ENCODE peak calls at places on chromosome 14, in seven cellular contexts. One of them, this sample, is unnamed.

GRCh38 chr14:69043598-69044267 is 64.6 kb upstream of the ACTN1 start:
- DNase-seq in GM23248: peak; percentile 85
- DNase-seq in endothelial cell of umbilical vein: peak; percentile 56
- DNase-seq in HepG2: no peak
- DNase-seq in GM12878: no peak
- DNase-seq in fibroblast of lung: peak; percentile 90
- DNase-seq in GM23338: no peak
- DNase-seq in this sample: no peak

GRCh38 chr14:23057757-23058653 is 685 bp upstream of the CDH24 start:
- DNase-seq in GM23248: peak; percentile 89
- DNase-seq in endothelial cell of umbilical vein: peak; percentile 87
- DNase-seq in HepG2: peak; percentile 92
- DNase-seq in GM12878: peak; percentile 40
- DNase-seq in fibroblast of lung: peak; percentile 73
- DNase-seq in GM23338: peak; percentile 96
- DNase-seq in this sample: peak; percentile 95

GRCh38 chr14:69708586-69709169 is 58.3 kb upstream of the SRSF5 start:
- DNase-seq in GM23248: peak; percentile 23
- DNase-seq in endothelial cell of umbilical vein: no peak
- DNase-seq in HepG2: peak; percentile 41
- DNase-seq in GM12878: no peak
- DNase-seq in fibroblast of lung: no peak
- DNase-seq in GM23338: peak; percentile 74
- DNase-seq in this sample: peak; percentile 83

GRCh38 chr14:71776463-71777359 is 155.5 kb upstream of the RGS6 start:
- DNase-seq in GM23248: peak; percentile 13
- DNase-seq in endothelial cell of umbilical vein: peak; percentile 64
- DNase-seq in HepG2: no peak
- DNase-seq in GM12878: peak; percentile 25
- DNase-seq in fibroblast of lung: peak; percentile 68
- DNase-seq in GM23338: peak; percentile 18
- DNase-seq in this sample: peak; percentile 24

GRCh38 chr14:101927859-101928258 is 36.5 kb upstream of the DYNC1H1 start:
- DNase-seq in GM23248: peak; percentile 99
- DNase-seq in endothelial cell of umbilical vein: no peak
- DNase-seq in HepG2: no peak
- DNase-seq in GM12878: no peak
- DNase-seq in fibroblast of lung: peak; percentile 92
- DNase-seq in GM23338: no peak
- DNase-seq in this sample: no peak

GRCh38 chr14:38255673-38256357 is at the start of gene CLEC14A:
- DNase-seq in GM23248: peak; percentile 23
- DNase-seq in endothelial cell of umbilical vein: no peak
- DNase-seq in HepG2: no peak
- DNase-seq in GM12878: no peak
- DNase-seq in fibroblast of lung: peak; percentile 35
- DNase-seq in GM23338: peak; percentile 70
- DNase-seq in this sample: peak; percentile 64

GRCh38 chr14:89507521-89507920 is 90.5 kb upstream of the FOXN3 start:
- DNase-seq in GM23248: peak; percentile 78
- DNase-seq in endothelial cell of umbilical vein: peak; percentile 76
- DNase-seq in HepG2: peak; percentile 32
- DNase-seq in GM12878: peak; percentile 52
- DNase-seq in fibroblast of lung: peak; percentile 93
- DNase-seq in GM23338: no peak
- DNase-seq in this sample: no peak

GRCh38 chr14:68285421-68286179 is 466.0 kb downstream of the RAD51B start:
- DNase-seq in GM23248: peak; percentile 23
- DNase-seq in endothelial cell of umbilical vein: no peak
- DNase-seq in HepG2: no peak
- DNase-seq in GM12878: peak; percentile 91
- DNase-seq in fibroblast of lung: peak; percentile 14
- DNase-seq in GM23338: no peak
- DNase-seq in this sample: no peak

GRCh38 chr14:93009471-93010117 is 86.6 kb downstream of the CHGA start:
- DNase-seq in GM23248: peak; percentile 80
- DNase-seq in endothelial cell of umbilical vein: no peak
- DNase-seq in HepG2: no peak
- DNase-seq in GM12878: no peak
- DNase-seq in fibroblast of lung: no peak
- DNase-seq in GM23338: no peak
- DNase-seq in this sample: no peak

GRCh38 chr14:25042362-25043299 is 7.3 kb downstream of the STXBP6 start:
- DNase-seq in GM23248: peak; percentile 72
- DNase-seq in endothelial cell of umbilical vein: peak; percentile 8
- DNase-seq in HepG2: peak; percentile 75
- DNase-seq in GM12878: no peak
- DNase-seq in fibroblast of lung: peak; percentile 56
- DNase-seq in GM23338: peak; percentile 80
- DNase-seq in this sample: peak; percentile 67

GRCh38 chr14:37167151-37168047 is 5.0 kb downstream of the SLC25A21 start:
- DNase-seq in GM23248: no peak
- DNase-seq in endothelial cell of umbilical vein: no peak
- DNase-seq in HepG2: no peak
- DNase-seq in GM12878: no peak
- DNase-seq in fibroblast of lung: no peak
- DNase-seq in GM23338: peak; percentile 91
- DNase-seq in this sample: peak; percentile 33

GRCh38 chr14:28773917-28774691 is 7.5 kb downstream of the FOXG1 start:
- DNase-seq in GM23248: peak; percentile 73
- DNase-seq in endothelial cell of umbilical vein: no peak
- DNase-seq in HepG2: no peak
- DNase-seq in GM12878: no peak
- DNase-seq in fibroblast of lung: peak; percentile 57
- DNase-seq in GM23338: peak; percentile 94
- DNase-seq in this sample: peak; percentile 92

GRCh38 chr14:38623661-38624060 is 367.8 kb upstream of the CLEC14A start:
- DNase-seq in GM23248: peak; percentile 67
- DNase-seq in endothelial cell of umbilical vein: no peak
- DNase-seq in HepG2: no peak
- DNase-seq in GM12878: no peak
- DNase-seq in fibroblast of lung: peak; percentile 15
- DNase-seq in GM23338: no peak
- DNase-seq in this sample: no peak

GRCh38 chr14:39469094-39469710 is 37.0 kb upstream of the FBXO33 start:
- DNase-seq in GM23248: no peak
- DNase-seq in endothelial cell of umbilical vein: peak; percentile 11
- DNase-seq in HepG2: peak; percentile 74
- DNase-seq in GM12878: no peak
- DNase-seq in fibroblast of lung: no peak
- DNase-seq in GM23338: peak; percentile 73
- DNase-seq in this sample: peak; percentile 28

GRCh38 chr14:28254768-28255167 is 511.8 kb upstream of the FOXG1 start:
- DNase-seq in GM23248: no peak
- DNase-seq in endothelial cell of umbilical vein: no peak
- DNase-seq in HepG2: no peak
- DNase-seq in GM12878: no peak
- DNase-seq in fibroblast of lung: no peak
- DNase-seq in GM23338: no peak
- DNase-seq in this sample: no peak

GRCh38 chr14:74548881-74549280 is 55.3 kb downstream of the ISCA2 start:
- DNase-seq in GM23248: peak; percentile 82
- DNase-seq in endothelial cell of umbilical vein: no peak
- DNase-seq in HepG2: no peak
- DNase-seq in GM12878: no peak
- DNase-seq in fibroblast of lung: no peak
- DNase-seq in GM23338: no peak
- DNase-seq in this sample: no peak

GRCh38 chr14:69693823-69694729 is 72.9 kb upstream of the SRSF5 start:
- DNase-seq in GM23248: peak; percentile 47
- DNase-seq in endothelial cell of umbilical vein: no peak
- DNase-seq in HepG2: peak; percentile 86
- DNase-seq in GM12878: no peak
- DNase-seq in fibroblast of lung: no peak
- DNase-seq in GM23338: no peak
- DNase-seq in this sample: no peak

GRCh38 chr14:69519253-69519661 is 34.7 kb downstream of the PLEKHD1 start:
- DNase-seq in GM23248: no peak
- DNase-seq in endothelial cell of umbilical vein: no peak
- DNase-seq in HepG2: no peak
- DNase-seq in GM12878: no peak
- DNase-seq in fibroblast of lung: no peak
- DNase-seq in GM23338: no peak
- DNase-seq in this sample: no peak

DNA sequence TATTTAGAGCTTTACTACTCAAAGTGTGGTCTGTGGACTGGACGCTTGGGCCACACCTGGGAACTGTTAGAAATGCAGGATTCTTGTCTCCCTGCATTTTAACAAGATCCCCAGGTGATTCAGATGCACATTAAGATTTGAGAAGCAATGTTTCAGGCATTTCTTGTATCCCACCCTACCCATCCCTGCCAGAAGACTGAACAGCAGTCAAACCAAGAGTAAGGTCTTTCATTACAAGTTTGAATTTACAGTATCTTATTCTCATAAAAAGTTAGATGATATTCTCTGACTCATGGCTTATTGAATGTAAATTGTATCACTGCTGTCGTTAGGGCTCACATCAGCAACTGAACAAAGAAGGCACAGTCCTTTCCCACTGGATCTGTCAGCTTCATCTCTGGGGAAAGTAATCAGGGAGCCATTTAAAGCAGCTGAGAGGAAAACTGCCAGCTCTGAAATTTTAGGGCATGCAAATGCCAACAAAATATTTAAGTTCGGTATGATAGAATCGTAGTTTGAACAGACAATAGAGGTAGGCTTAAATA is 141.1 kb downstream of the AKAP6 start:
- DNase-seq in GM23248: peak; percentile 18
- DNase-seq in endothelial cell of umbilical vein: no peak
- DNase-seq in HepG2: no peak
- DNase-seq in GM12878: no peak
- DNase-seq in fibroblast of lung: no peak
- DNase-seq in GM23338: no peak
- DNase-seq in this sample: no peak
- H3K4me2 ChIP-seq in GM23248: peak overlapping the region; percentile 70
- H3K4me2 ChIP-seq in endothelial cell of umbilical vein: no peak overlapping the region
- H3K4me2 ChIP-seq in HepG2: no peak overlapping the region
- H3K4me2 ChIP-seq in GM12878: no peak overlapping the region
- H3K4me2 ChIP-seq in fibroblast of lung: no peak overlapping the region
- H3K4me2 ChIP-seq in GM23338: no peak overlapping the region
- H3K4me2 ChIP-seq in this sample: no peak overlapping the region

DNA sequence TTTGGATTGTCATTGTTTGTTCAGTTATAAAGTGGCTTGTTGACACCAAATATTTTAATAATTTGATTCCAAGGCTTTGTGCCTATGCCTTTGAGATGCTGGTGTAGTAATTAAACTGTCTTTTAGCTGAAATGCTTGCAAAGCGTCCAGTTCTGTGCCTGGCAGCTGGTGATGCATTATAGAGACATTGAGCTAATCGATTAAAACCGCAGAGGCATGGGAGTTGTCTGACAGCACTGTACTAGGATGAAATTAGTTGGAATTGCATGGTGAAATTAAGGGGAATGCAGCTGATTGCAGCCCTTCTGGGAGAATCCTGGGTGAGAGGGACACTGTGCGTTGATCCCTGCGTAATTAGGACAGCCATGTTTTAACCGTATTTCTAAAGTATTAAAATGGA is 343.5 kb downstream of the NPAS3 start:
- DNase-seq in GM23248: peak; percentile 30
- DNase-seq in endothelial cell of umbilical vein: no peak
- DNase-seq in HepG2: no peak
- DNase-seq in GM12878: no peak
- DNase-seq in fibroblast of lung: peak; percentile 41
- DNase-seq in GM23338: no peak
- DNase-seq in this sample: no peak
- TF ChIP-seq EZH2 in GM23248: no peak
- TF ChIP-seq EZH2 in endothelial cell of umbilical vein: no peak
- TF ChIP-seq EZH2 in HepG2: no peak
- TF ChIP-seq EZH2 in GM12878: no peak
- TF ChIP-seq EZH2 in fibroblast of lung: no peak
- TF ChIP-seq EZH2 in GM23338: no peak
- TF ChIP-seq EZH2 in this sample: no peak

GRCh38 chr14:106509795-106510194 is 983.4 kb downstream of the TMEM121 start:
- DNase-seq in GM23248: no peak
- DNase-seq in endothelial cell of umbilical vein: no peak
- DNase-seq in HepG2: no peak
- DNase-seq in GM12878: no peak
- DNase-seq in fibroblast of lung: no peak
- DNase-seq in GM23338: no peak
- DNase-seq in this sample: no peak

GRCh38 chr14:106506901-106507305 is 980.5 kb downstream of the TMEM121 start:
- DNase-seq in GM23248: no peak
- DNase-seq in endothelial cell of umbilical vein: no peak
- DNase-seq in HepG2: no peak
- DNase-seq in GM12878: no peak
- DNase-seq in fibroblast of lung: no peak
- DNase-seq in GM23338: no peak
- DNase-seq in this sample: no peak

GRCh38 chr14:106509176-106509575 is 982.8 kb downstream of the TMEM121 start:
- DNase-seq in GM23248: no peak
- DNase-seq in endothelial cell of umbilical vein: no peak
- DNase-seq in HepG2: no peak
- DNase-seq in GM12878: no peak
- DNase-seq in fibroblast of lung: no peak
- DNase-seq in GM23338: no peak
- DNase-seq in this sample: no peak

GRCh38 chr14:106507354-106507753 is 981.0 kb downstream of the TMEM121 start:
- DNase-seq in GM23248: no peak
- DNase-seq in endothelial cell of umbilical vein: no peak
- DNase-seq in HepG2: no peak
- DNase-seq in GM12878: no peak
- DNase-seq in fibroblast of lung: no peak
- DNase-seq in GM23338: no peak
- DNase-seq in this sample: no peak

DNA sequence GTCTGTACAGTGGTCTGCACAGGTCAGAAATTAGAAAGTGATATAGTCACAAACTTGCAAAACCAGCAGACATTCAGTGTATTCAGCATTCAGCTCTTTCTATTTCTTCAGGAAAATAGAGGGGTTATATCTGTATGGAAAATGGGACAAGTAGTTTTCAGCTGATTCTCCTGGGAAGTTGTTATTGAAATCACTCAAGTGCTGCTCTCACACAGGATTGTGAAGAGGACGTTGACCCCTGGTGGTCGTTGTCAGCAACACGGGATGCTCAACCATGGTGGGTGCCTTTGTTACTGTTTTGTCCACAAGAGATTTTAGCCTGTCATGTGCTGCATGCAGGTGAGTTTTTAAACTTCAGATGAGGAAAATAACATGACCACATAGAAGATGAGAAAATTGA is 981.8 kb downstream of the TMEM121 start:
- DNase-seq in GM23248: no peak
- DNase-seq in endothelial cell of umbilical vein: no peak
- DNase-seq in HepG2: no peak
- DNase-seq in GM12878: no peak
- DNase-seq in fibroblast of lung: no peak
- DNase-seq in GM23338: peak; percentile 1
- DNase-seq in this sample: no peak
- H3K4me1 ChIP-seq in GM23248: no peaks in the 10 kb centered on the region
- H3K4me1 ChIP-seq in endothelial cell of umbilical vein: no peaks in the 10 kb centered on the region
- H3K4me1 ChIP-seq in HepG2: no peaks in the 10 kb centered on the region
- H3K4me1 ChIP-seq in GM12878: no peaks in the 10 kb centered on the region
- H3K4me1 ChIP-seq in fibroblast of lung: no peaks in the 10 kb centered on the region
- H3K4me1 ChIP-seq in GM23338: no peaks in the 10 kb centered on the region
- H3K4me1 ChIP-seq in this sample: no peaks in the 10 kb centered on the region

DNA sequence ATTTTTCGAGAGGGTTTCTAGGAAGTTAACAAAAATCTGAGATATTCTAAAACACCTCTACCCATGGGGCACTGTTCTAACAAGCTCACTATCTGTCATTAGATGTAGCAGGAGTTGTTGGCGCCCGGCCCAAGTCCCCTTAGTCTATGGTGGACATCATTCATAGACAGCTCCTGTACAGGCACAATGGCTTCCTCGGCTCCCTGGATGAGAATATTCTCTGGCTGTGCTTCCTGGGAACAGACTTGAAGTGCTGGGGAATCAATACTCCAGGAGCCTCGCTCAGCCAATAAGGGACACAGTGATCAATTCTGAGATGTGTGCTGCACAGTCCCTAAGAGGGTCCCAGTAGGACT is 224.2 kb downstream of the KTN1 start:
- DNase-seq in GM23248: no peak
- DNase-seq in endothelial cell of umbilical vein: no peak
- DNase-seq in HepG2: no peak
- DNase-seq in GM12878: no peak
- DNase-seq in fibroblast of lung: no peak
- DNase-seq in GM23338: no peak
- DNase-seq in this sample: no peak
- H3K4me2 ChIP-seq in GM23248: no peak overlapping the region
- H3K4me2 ChIP-seq in endothelial cell of umbilical vein: no peak overlapping the region
- H3K4me2 ChIP-seq in HepG2: no peak overlapping the region
- H3K4me2 ChIP-seq in GM12878: no peak overlapping the region
- H3K4me2 ChIP-seq in fibroblast of lung: no peak overlapping the region
- H3K4me2 ChIP-seq in GM23338: no peak overlapping the region
- H3K4me2 ChIP-seq in this sample: no peak overlapping the region

This sample was measured in neural progenitor cell.